ENCODE peak calls at places on chromosomes 1 and 21, in five cellular contexts. One of them, this sample, is unnamed.
A peak's percentile ranks its signal among the peaks of the same experiment; 100 is the strongest.

GRCh38 chr21:28442085-28442484 is 550.6 kb downstream of the LTN1 start:
- DNase-seq in RWPE1: no peak
- DNase-seq in cardiac fibroblast: no peak
- DNase-seq in gastrocnemius medialis: no peak
- DNase-seq in CD8-positive, alpha-beta T cell: no peak
- DNase-seq in this sample: no peak

GRCh38 chr1:230424440-230425251 is 1.5 kb downstream of the PGBD5 start:
- DNase-seq in CD8-positive, alpha-beta T cell: no peak
- DNase-seq in RWPE1: no peak
- DNase-seq in gastrocnemius medialis: no peak
- DNase-seq in cardiac fibroblast: no peak
- DNase-seq in this sample: no peak

GRCh38 chr21:42258885-42259407 is 40.0 kb downstream of the ABCG1 start:
- DNase-seq in gastrocnemius medialis: no peak
- DNase-seq in cardiac fibroblast: no peak
- DNase-seq in CD8-positive, alpha-beta T cell: no peak
- DNase-seq in RWPE1: no peak
- DNase-seq in this sample: no peak

GRCh38 chr1:54118704-54119103 is 34.1 kb downstream of the CDCP2 start:
- DNase-seq in gastrocnemius medialis: no peak
- DNase-seq in cardiac fibroblast: peak; percentile 85
- DNase-seq in RWPE1: peak; percentile 58
- DNase-seq in CD8-positive, alpha-beta T cell: no peak
- DNase-seq in this sample: no peak

GRCh38 chr1:156260896-156261295 is 13.0 kb upstream of the PAQR6 start:
- DNase-seq in gastrocnemius medialis: no peak
- DNase-seq in cardiac fibroblast: no peak
- DNase-seq in CD8-positive, alpha-beta T cell: no peak
- DNase-seq in RWPE1: no peak
- DNase-seq in this sample: no peak

GRCh38 chr1:158329807-158330206 is 1.5 kb downstream of the CD1B start:
- DNase-seq in gastrocnemius medialis: no peak
- DNase-seq in CD8-positive, alpha-beta T cell: no peak
- DNase-seq in cardiac fibroblast: no peak
- DNase-seq in RWPE1: no peak
- DNase-seq in this sample: peak; percentile 45

GRCh38 chr1:53681647-53682368 is 57.2 kb downstream of the GLIS1 start:
- DNase-seq in gastrocnemius medialis: no peak
- DNase-seq in CD8-positive, alpha-beta T cell: peak; percentile 36
- DNase-seq in RWPE1: peak; percentile 70
- DNase-seq in cardiac fibroblast: peak; percentile 38
- DNase-seq in this sample: peak; percentile 70

GRCh38 chr1:23562138-23562819 is 3.0 kb upstream of the ID3 start:
- DNase-seq in gastrocnemius medialis: peak; percentile 88
- DNase-seq in RWPE1: peak; percentile 84
- DNase-seq in cardiac fibroblast: peak; percentile 99
- DNase-seq in CD8-positive, alpha-beta T cell: peak; percentile 22
- DNase-seq in this sample: peak; percentile 82

GRCh38 chr1:84721152-84721551 is 30.9 kb upstream of the SSX2IP start:
- DNase-seq in gastrocnemius medialis: no peak
- DNase-seq in cardiac fibroblast: peak; percentile 58
- DNase-seq in CD8-positive, alpha-beta T cell: no peak
- DNase-seq in RWPE1: peak; percentile 50
- DNase-seq in this sample: no peak

GRCh38 chr1:204924013-204924759 is 53.5 kb downstream of the NFASC start:
- DNase-seq in CD8-positive, alpha-beta T cell: no peak
- DNase-seq in cardiac fibroblast: peak; percentile 2
- DNase-seq in RWPE1: peak; percentile 44
- DNase-seq in gastrocnemius medialis: no peak
- DNase-seq in this sample: no peak

GRCh38 chr1:161885013-161885412 is 118.9 kb downstream of the ATF6 start:
- DNase-seq in RWPE1: peak; percentile 41
- DNase-seq in CD8-positive, alpha-beta T cell: no peak
- DNase-seq in gastrocnemius medialis: no peak
- DNase-seq in cardiac fibroblast: peak; percentile 94
- DNase-seq in this sample: no peak

GRCh38 chr1:28197682-28198415 is 21.4 kb upstream of the PTAFR start:
- DNase-seq in RWPE1: no peak
- DNase-seq in CD8-positive, alpha-beta T cell: no peak
- DNase-seq in cardiac fibroblast: no peak
- DNase-seq in gastrocnemius medialis: no peak
- DNase-seq in this sample: no peak

GRCh38 chr1:177723533-177723932 is 246.3 kb downstream of the SEC16B start:
- DNase-seq in CD8-positive, alpha-beta T cell: no peak
- DNase-seq in RWPE1: no peak
- DNase-seq in cardiac fibroblast: no peak
- DNase-seq in gastrocnemius medialis: no peak
- DNase-seq in this sample: no peak

GRCh38 chr1:159000627-159001026 is 9.1 kb upstream of the IFI16 start:
- DNase-seq in cardiac fibroblast: peak; percentile 95
- DNase-seq in gastrocnemius medialis: peak; percentile 67
- DNase-seq in RWPE1: peak; percentile 87
- DNase-seq in CD8-positive, alpha-beta T cell: no peak
- DNase-seq in this sample: no peak

GRCh38 chr1:43934279-43934985 is 831 bp downstream of the ARTN start:
- DNase-seq in cardiac fibroblast: peak; percentile 66
- DNase-seq in CD8-positive, alpha-beta T cell: peak; percentile 50
- DNase-seq in RWPE1: peak; percentile 67
- DNase-seq in gastrocnemius medialis: no peak
- DNase-seq in this sample: peak; percentile 92

GRCh38 chr1:155081472-155082300 is 3.0 kb downstream of the EFNA3 start:
- DNase-seq in CD8-positive, alpha-beta T cell: no peak
- DNase-seq in RWPE1: no peak
- DNase-seq in gastrocnemius medialis: no peak
- DNase-seq in cardiac fibroblast: no peak
- DNase-seq in this sample: no peak

GRCh38 chr1:24385160-24385939 is 28.2 kb downstream of the STPG1 start:
- DNase-seq in CD8-positive, alpha-beta T cell: no peak
- DNase-seq in RWPE1: no peak
- DNase-seq in cardiac fibroblast: peak; percentile 58
- DNase-seq in gastrocnemius medialis: no peak
- DNase-seq in this sample: no peak

GRCh38 chr1:92749024-92749634 is 35.8 kb downstream of the EVI5 start:
- DNase-seq in cardiac fibroblast: peak; percentile 84
- DNase-seq in CD8-positive, alpha-beta T cell: peak; percentile 23
- DNase-seq in RWPE1: peak; percentile 38
- DNase-seq in gastrocnemius medialis: no peak
- DNase-seq in this sample: peak; percentile 71

GRCh38 chr1:15070145-15070748 is 83.3 kb upstream of the TMEM51 start:
- DNase-seq in CD8-positive, alpha-beta T cell: no peak
- DNase-seq in cardiac fibroblast: no peak
- DNase-seq in RWPE1: no peak
- DNase-seq in gastrocnemius medialis: no peak
- DNase-seq in this sample: no peak

GRCh38 chr1:36643391-36644270 is 160.9 kb upstream of the CSF3R start:
- DNase-seq in gastrocnemius medialis: no peak
- DNase-seq in cardiac fibroblast: no peak
- DNase-seq in CD8-positive, alpha-beta T cell: no peak
- DNase-seq in RWPE1: no peak
- DNase-seq in this sample: no peak

GRCh38 chr1:7781923-7782495 is 2.1 kb upstream of the PER3 start:
- DNase-seq in gastrocnemius medialis: no peak
- DNase-seq in RWPE1: no peak
- DNase-seq in CD8-positive, alpha-beta T cell: peak; percentile 14
- DNase-seq in cardiac fibroblast: no peak
- DNase-seq in this sample: no peak

GRCh38 chr1:29379438-29380073 is 143.2 kb downstream of the PTPRU start:
- DNase-seq in cardiac fibroblast: peak; percentile 63
- DNase-seq in RWPE1: no peak
- DNase-seq in CD8-positive, alpha-beta T cell: no peak
- DNase-seq in gastrocnemius medialis: no peak
- DNase-seq in this sample: no peak

GRCh38 chr1:182806015-182806678 is 16.6 kb downstream of the NPL start:
- DNase-seq in gastrocnemius medialis: no peak
- DNase-seq in RWPE1: no peak
- DNase-seq in CD8-positive, alpha-beta T cell: no peak
- DNase-seq in cardiac fibroblast: no peak
- DNase-seq in this sample: no peak

GRCh38 chr1:219875860-219876259 is 52.5 kb downstream of the SLC30A10 start:
- DNase-seq in gastrocnemius medialis: no peak
- DNase-seq in cardiac fibroblast: no peak
- DNase-seq in RWPE1: no peak
- DNase-seq in CD8-positive, alpha-beta T cell: no peak
- DNase-seq in this sample: no peak

GRCh38 chr1:70284366-70284765 is 63.2 kb downstream of the SRSF11 start:
- DNase-seq in cardiac fibroblast: no peak
- DNase-seq in gastrocnemius medialis: no peak
- DNase-seq in RWPE1: peak; percentile 15
- DNase-seq in CD8-positive, alpha-beta T cell: no peak
- DNase-seq in this sample: no peak

GRCh38 chr21:25512095-25513086 is 94.9 kb downstream of the MRPL39 start:
- DNase-seq in CD8-positive, alpha-beta T cell: no peak
- DNase-seq in cardiac fibroblast: no peak
- DNase-seq in RWPE1: no peak
- DNase-seq in gastrocnemius medialis: peak; percentile 7
- DNase-seq in this sample: no peak

GRCh38 chr1:46062651-46063319 is 69.6 kb downstream of the PIK3R3 start:
- DNase-seq in RWPE1: no peak
- DNase-seq in cardiac fibroblast: peak; percentile 11
- DNase-seq in gastrocnemius medialis: no peak
- DNase-seq in CD8-positive, alpha-beta T cell: peak; percentile 27
- DNase-seq in this sample: no peak

DNA sequence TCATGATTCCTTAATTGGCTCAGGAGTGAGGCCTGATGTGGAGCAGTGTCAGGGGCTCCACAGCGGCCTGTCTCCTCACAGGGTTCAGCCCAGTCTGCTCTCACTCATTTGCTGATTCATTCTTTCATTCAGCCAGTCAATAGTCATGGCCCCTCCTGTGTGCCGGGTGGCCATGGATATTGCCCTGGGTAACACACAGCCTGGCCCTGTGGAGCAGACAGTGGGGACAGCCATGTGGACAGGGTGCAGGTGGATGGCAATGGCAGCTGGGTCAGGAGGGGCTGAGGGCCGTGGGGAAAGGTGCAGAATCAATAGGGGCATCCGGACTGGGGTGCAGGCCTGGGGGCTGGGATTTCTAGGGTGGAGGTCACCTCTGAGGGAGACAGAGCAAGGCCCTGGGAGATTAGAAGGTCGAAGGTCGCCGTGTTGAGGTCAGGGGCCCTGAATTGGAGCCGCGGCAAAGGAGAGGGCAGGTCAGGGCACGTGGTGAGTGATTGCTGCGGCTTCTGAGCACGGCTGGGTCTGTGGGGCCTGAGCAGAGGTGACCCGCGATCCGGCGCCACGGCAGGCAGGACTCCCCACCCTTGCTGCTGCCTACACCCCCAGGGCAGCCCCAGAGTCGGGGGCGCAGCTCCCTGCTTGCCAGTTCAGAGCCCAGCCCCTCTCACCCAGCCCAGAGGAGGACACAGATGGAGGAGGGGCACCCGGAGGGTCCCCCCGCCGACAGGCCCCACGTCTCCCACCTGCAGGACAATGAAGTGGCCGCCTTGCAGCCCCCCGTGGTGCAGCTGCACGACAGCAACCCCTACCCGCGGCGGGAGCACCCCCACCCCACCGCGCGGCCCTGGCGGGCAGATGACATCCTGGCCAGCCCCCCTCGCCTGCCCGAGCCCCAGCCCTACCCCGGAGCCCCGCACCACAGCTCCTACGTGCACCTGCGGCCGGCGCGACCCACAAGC is 33.4 kb downstream of the SLC19A1 start:
- DNase-seq in gastrocnemius medialis: no peak
- DNase-seq in RWPE1: no peak
- DNase-seq in cardiac fibroblast: no peak
- DNase-seq in CD8-positive, alpha-beta T cell: no peak
- DNase-seq in this sample: no peak
- TF ChIP-seq CTCF in gastrocnemius medialis: no peak
- TF ChIP-seq CTCF in RWPE1: no peak
- TF ChIP-seq CTCF in cardiac fibroblast: no peak
- TF ChIP-seq CTCF in CD8-positive, alpha-beta T cell: no peak
- TF ChIP-seq CTCF in this sample: no peak

GRCh38 chr21:16454371-16454770 is 724.6 kb downstream of the USP25 start:
- DNase-seq in cardiac fibroblast: peak; percentile 44
- DNase-seq in CD8-positive, alpha-beta T cell: no peak
- DNase-seq in RWPE1: no peak
- DNase-seq in gastrocnemius medialis: no peak
- DNase-seq in this sample: no peak
- TF ChIP-seq CTCF in cardiac fibroblast: peak; percentile 46
- TF ChIP-seq CTCF in CD8-positive, alpha-beta T cell: no peak
- TF ChIP-seq CTCF in RWPE1: peak; percentile 5
- TF ChIP-seq CTCF in gastrocnemius medialis: no peak
- TF ChIP-seq CTCF in this sample: no peak

GRCh38 chr1:201896951-201897391 is 8.3 kb downstream of the SHISA4 start:
- DNase-seq in gastrocnemius medialis: no peak
- DNase-seq in CD8-positive, alpha-beta T cell: no peak
- DNase-seq in cardiac fibroblast: peak; percentile 74
- DNase-seq in RWPE1: no peak
- DNase-seq in this sample: no peak
- TF ChIP-seq CTCF in gastrocnemius medialis: no peak
- TF ChIP-seq CTCF in CD8-positive, alpha-beta T cell: no peak
- TF ChIP-seq CTCF in cardiac fibroblast: no peak
- TF ChIP-seq CTCF in RWPE1: no peak
- TF ChIP-seq CTCF in this sample: no peak

DNA sequence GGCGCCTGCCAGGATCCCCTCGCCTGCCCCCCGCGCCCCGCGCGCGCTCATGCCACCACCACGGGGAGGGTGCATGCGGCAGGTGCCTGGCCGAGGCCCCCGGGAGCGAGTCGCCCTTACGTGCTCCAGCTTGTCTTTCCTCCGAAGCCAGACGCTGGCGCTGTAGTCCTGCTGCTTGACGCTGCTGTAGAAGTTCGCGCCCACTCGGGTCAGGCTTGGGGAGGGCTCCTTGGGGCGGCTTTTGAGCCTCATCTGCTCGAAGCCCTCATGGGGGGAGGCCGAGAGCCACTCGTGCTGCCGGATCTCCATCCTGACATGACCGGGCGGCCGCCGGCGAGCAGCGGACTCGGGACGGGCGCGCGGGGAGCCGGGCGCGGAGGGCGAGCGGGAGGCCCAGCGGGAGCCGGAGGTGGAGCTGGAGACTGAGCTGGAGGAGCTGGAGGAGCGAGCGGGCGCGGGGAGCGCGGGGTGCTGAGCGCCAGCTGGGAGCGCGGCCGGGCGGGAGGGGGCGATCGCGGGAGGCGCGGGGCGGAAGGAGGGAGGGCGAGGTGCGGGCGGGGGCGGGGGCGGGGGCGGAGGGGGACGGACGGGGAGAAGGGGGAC is 428 bp downstream of the PLD5 start:
- DNase-seq in cardiac fibroblast: peak; percentile 2
- DNase-seq in CD8-positive, alpha-beta T cell: no peak
- DNase-seq in gastrocnemius medialis: no peak
- DNase-seq in RWPE1: peak; percentile 54
- DNase-seq in this sample: peak; percentile 67
- TF ChIP-seq CTCF in cardiac fibroblast: no peak
- TF ChIP-seq CTCF in CD8-positive, alpha-beta T cell: no peak
- TF ChIP-seq CTCF in gastrocnemius medialis: no peak
- TF ChIP-seq CTCF in RWPE1: peak; percentile 22
- TF ChIP-seq CTCF in this sample: no peak